ENCODE peak calls at places on chromosome 1, in six cellular contexts. U is stimulated activated naive CD8-positive, alpha-beta T cell treated with anti-CD3 and anti-CD28 coated beads, Interleukin-15, Interleukin-2, amounts not matched to agents 100 U/mL and 50 U/mL, for 24 hours; F is epithelial cell of proximal tubule; A is activated B cell treated with CpG ODN at 0.5 μM for 24 hours; M is esophagus squamous epithelium; X is HTR-8/SVneo. O is an unnamed sample.

GRCh38 chr1:175481126-175482071 is 262.0 kb downstream of the TNR start:
- DNase-seq in F (no peak), U (no peak), X (no peak), M (no peak), A (no peak), O (no peak)

GRCh38 chr1:170168263-170168662 is 22.5 kb downstream of the NTMT2 start:
- DNase-seq in M (no peak), A (no peak), U (no peak), F (no peak), X (peak), O (no peak)

GRCh38 chr1:119351997-119352396 is 16.6 kb upstream of the HAO2 start:
- DNase-seq in M (no peak), U (no peak), X (no peak), A (no peak), F (no peak), O (no peak)

GRCh38 chr1:212035835-212036605 is 472 bp downstream of the DTL start:
- DNase-seq in U (no peak), A (no peak), F (no peak), X (no peak), M (no peak), O (no peak)

GRCh38 chr1:30197616-30197934 is 525.8 kb downstream of the MATN1 start:
- DNase-seq in M (no peak), U (no peak), A (no peak), X (no peak), F (no peak), O (no peak)

GRCh38 chr1:217322834-217323233 is 308.1 kb downstream of the GPATCH2 start:
- DNase-seq in A (no peak), X (no peak), M (no peak), U (no peak), F (no peak), O (no peak)

GRCh38 chr1:90394247-90394646 is 322.9 kb downstream of the BARHL2 start:
- DNase-seq in U (no peak), M (no peak), A (no peak), X (no peak), F (no peak), O (no peak)

GRCh38 chr1:58660105-58660504 is 39.8 kb downstream of the MYSM1 start:
- DNase-seq in A (no peak), F (peak), X (no peak), U (no peak), M (no peak), O (no peak)

GRCh38 chr1:101723415-101723814 is 273.3 kb downstream of the OLFM3 start:
- DNase-seq in U (no peak), A (no peak), F (no peak), X (no peak), M (no peak), O (no peak)

GRCh38 chr1:33128781-33129180 is 47.8 kb downstream of the AZIN2 start:
- DNase-seq in X (no peak), F (no peak), U (no peak), A (no peak), M (no peak), O (no peak)

GRCh38 chr1:4986266-4986665 is 331.9 kb downstream of the AJAP1 start:
- DNase-seq in X (no peak), F (no peak), M (no peak), U (no peak), A (no peak), O (no peak)

GRCh38 chr1:161074676-161075368 is 5.1 kb upstream of the ARHGAP30 start:
- DNase-seq in U (no peak), F (no peak), X (no peak), A (no peak), M (no peak), O (no peak)

GRCh38 chr1:146012703-146013565 is 8.6 kb downstream of the HJV start:
- DNase-seq in U (peak), X (peak), F (no peak), M (no peak), A (no peak), O (no peak)

GRCh38 chr1:24348196-24348595 is 29.0 kb downstream of the GRHL3 start:
- DNase-seq in F (no peak), A (no peak), M (no peak), U (no peak), X (no peak), O (no peak)

GRCh38 chr1:235999259-235999925 is 65.5 kb downstream of the NID1 start:
- DNase-seq in X (peak), A (no peak), U (peak), F (no peak), M (no peak), O (peak)

GRCh38 chr1:53449026-53449425 is 10.2 kb upstream of the DMRTB1 start:
- DNase-seq in U (no peak), X (peak), M (no peak), F (peak), A (no peak), O (no peak)

GRCh38 chr1:9602794-9603167 is 14.1 kb downstream of the TMEM201 start:
- DNase-seq in X (no peak), M (no peak), U (no peak), A (no peak), F (no peak), O (no peak)

GRCh38 chr1:87346130-87346804 is 17.6 kb downstream of the LMO4 start:
- DNase-seq in F (no peak), M (no peak), X (no peak), A (no peak), U (no peak), O (no peak)

GRCh38 chr1:20685099-20685662 is 24.0 kb upstream of the DDOST start:
- DNase-seq in X (no peak), U (no peak), F (no peak), M (no peak), A (no peak), O (no peak)

GRCh38 chr1:172283766-172284165 is 136.7 kb upstream of the C1orf105 start:
- DNase-seq in M (no peak), F (no peak), A (no peak), U (no peak), X (no peak), O (no peak)

GRCh38 chr1:205183676-205184335 is 27.7 kb downstream of the DSTYK start:
- DNase-seq in M (no peak), A (no peak), X (no peak), U (no peak), F (no peak), O (no peak)

GRCh38 chr1:203521071-203521794 is 27.3 kb downstream of the OPTC start:
- DNase-seq in F (no peak), M (no peak), U (no peak), X (no peak), A (no peak), O (no peak)

GRCh38 chr1:37691497-37692077 is 729 bp upstream of the CDCA8 start:
- DNase-seq in F (no peak), X (no peak), U (peak), A (no peak), M (no peak), O (no peak)

GRCh38 chr1:11301593-11301992 is 28.6 kb downstream of the UBIAD1 start:
- DNase-seq in A (no peak), M (no peak), X (no peak), F (no peak), U (no peak), O (no peak)

GRCh38 chr1:155145491-155145890 is 5.2 kb upstream of the DPM3 start:
- DNase-seq in F (no peak), M (no peak), X (no peak), A (no peak), U (no peak), O (no peak)

GRCh38 chr1:205375816-205376545 is 19.3 kb upstream of the KLHDC8A start:
- DNase-seq in A (no peak), U (no peak), M (no peak), X (peak), F (no peak), O (no peak)

GRCh38 chr1:218557731-218558130 is 212.6 kb downstream of the TGFB2 start:
- DNase-seq in X (no peak), A (no peak), F (peak), M (no peak), U (no peak), O (no peak)

GRCh38 chr1:52008074-52008809 is 17.7 kb upstream of the RAB3B start:
- DNase-seq in X (no peak), F (no peak), A (no peak), M (no peak), U (no peak), O (no peak)

GRCh38 chr1:76073471-76073870 is 1.1 kb upstream of the ST6GALNAC3 start:
- DNase-seq in F (peak), U (no peak), X (no peak), A (no peak), M (no peak), O (no peak)

GRCh38 chr1:65949230-65949626 is 156.5 kb downstream of the PDE4B start:
- DNase-seq in X (no peak), A (no peak), U (no peak), M (no peak), F (no peak), O (peak)

GRCh38 chr1:173469656-173470055 is 7.5 kb upstream of the PRDX6 start:
- DNase-seq in F (no peak), U (no peak), M (no peak), X (no peak), A (no peak), O (no peak)

GRCh38 chr1:99590578-99591209 is 55.2 kb upstream of the PALMD start:
- DNase-seq in F (peak), X (peak), M (no peak), U (no peak), A (no peak), O (no peak)

GRCh38 chr1:31372961-31373896 is at the start of gene FABP3:
- DNase-seq in U (peak), A (no peak), F (no peak), X (peak), M (no peak), O (no peak)

GRCh38 chr1:40980453-40981121 is 1.1 kb downstream of the CTPS1 start:
- DNase-seq in A (no peak), U (peak), M (no peak), X (no peak), F (no peak), O (no peak)

GRCh38 chr1:111921948-111922347 is 67.5 kb downstream of the KCND3 start:
- DNase-seq in U (no peak), A (no peak), F (no peak), M (no peak), X (no peak), O (no peak)

GRCh38 chr1:109197163-109198042 is 16.3 kb upstream of the SARS1 start:
- DNase-seq in A (no peak), M (no peak), F (peak), U (peak), X (peak), O (peak)

GRCh38 chr1:118983558-118984021 is 4.6 kb downstream of the TBX15 start:
- DNase-seq in F (no peak), A (no peak), X (no peak), M (no peak), U (no peak), O (no peak)

GRCh38 chr1:201229771-201230635 is 39.4 kb downstream of the IGFN1 start:
- DNase-seq in A (no peak), M (no peak), F (no peak), U (no peak), X (peak), O (no peak)

O was measured in AG09319.